ENCODE peak calls at places on chromosomes 11 and 22, in four cellular contexts. N, F, L and W are unnamed samples.

GRCh38 chr11:65169164-65169641 is 830 bp upstream of the SPDYC start:
- DNase-seq in N (no peak), F (no peak), L (no peak), W (no peak)

GRCh38 chr22:39396156-39396796 is 3.3 kb upstream of the TAB1 start:
- DNase-seq in N (no peak), F (no peak), L (no peak), W (no peak)

GRCh38 chr11:86632499-86633269 is 39.7 kb downstream of the ME3 start:
- DNase-seq in N (peak), F (peak), L (peak), W (peak)

GRCh38 chr22:33328789-33329296 is 270.7 kb upstream of the SYN3 start:
- DNase-seq in N (peak), F (no peak), L (no peak), W (peak)

GRCh38 chr11:58334708-58335107 is 24.2 kb downstream of the OR5B17 start:
- DNase-seq in N (peak), F (no peak), L (no peak), W (peak)

GRCh38 chr11:12090061-12090572 is 20.3 kb upstream of the MICAL2 start:
- DNase-seq in N (no peak), F (no peak), L (no peak), W (no peak)

GRCh38 chr22:25419247-25420113 is 145.0 kb upstream of the GRK3 start:
- DNase-seq in N (no peak), F (no peak), L (no peak), W (no peak)

GRCh38 chr11:77113382-77114088 is 10.9 kb downstream of the OMP start:
- DNase-seq in N (peak), F (peak), L (peak), W (peak)

GRCh38 chr22:41052661-41053490 is 39.5 kb upstream of the EP300 start:
- DNase-seq in N (peak), F (no peak), L (no peak), W (peak)

GRCh38 chr11:14193644-14194043 is 165.3 kb downstream of the RRAS2 start:
- DNase-seq in N (no peak), F (no peak), L (no peak), W (no peak)

GRCh38 chr11:12213920-12214319 is 103.5 kb downstream of the MICAL2 start:
- DNase-seq in N (no peak), F (no peak), L (no peak), W (no peak)

GRCh38 chr11:13104619-13105236 is 95.6 kb downstream of the RASSF10 start:
- DNase-seq in N (no peak), F (no peak), L (no peak), W (no peak)

GRCh38 chr22:30947821-30948454 is 20.6 kb downstream of the MORC2 start:
- DNase-seq in N (peak), F (no peak), L (no peak), W (peak)

GRCh38 chr11:134223066-134223465 is 701 bp downstream of the NCAPD3 start:
- DNase-seq in N (no peak), F (no peak), L (no peak), W (no peak)

GRCh38 chr11:73314121-73314948 is 6.3 kb downstream of the ARHGEF17 start:
- DNase-seq in N (peak), F (no peak), L (no peak), W (peak)

GRCh38 chr22:17191163-17191562 is 28.1 kb downstream of the ADA2 start:
- DNase-seq in N (no peak), F (no peak), L (no peak), W (peak)

GRCh38 chr11:119361961-119362725 is 15.6 kb upstream of the MFRP start:
- DNase-seq in N (no peak), F (no peak), L (no peak), W (no peak)